ENCODE peak calls at places on chromosome 5, in ten cellular contexts. One of them, this sample, is unnamed.

GRCh38 chr5:58241383-58241782 is 218.5 kb downstream of the PLK2 start:
- DNase-seq in HFFc6: no peak
- DNase-seq in stimulated activated CD4-positive, alpha-beta T cell treated with anti-CD3 and anti-CD28 coated beads, Interleukin-1b, Interleukin-23, amount 100 ng/mL, for 1 hour: no peak
- DNase-seq in stimulated activated naive CD4-positive, alpha-beta T cell: no peak
- DNase-seq in B cell: no peak
- DNase-seq in AG09309: no peak
- DNase-seq in NCI-H2081: no peak
- DNase-seq in right atrium auricular region: no peak
- DNase-seq in GDM1: no peak
- DNase-seq in HCEC 1CT: peak
- DNase-seq in this sample: no peak

GRCh38 chr5:114473541-114473940 is 111.7 kb downstream of the KCNN2 start:
- DNase-seq in HFFc6: no peak
- DNase-seq in stimulated activated CD4-positive, alpha-beta T cell treated with anti-CD3 and anti-CD28 coated beads, Interleukin-1b, Interleukin-23, amount 100 ng/mL, for 1 hour: no peak
- DNase-seq in stimulated activated naive CD4-positive, alpha-beta T cell: no peak
- DNase-seq in B cell: no peak
- DNase-seq in AG09309: no peak
- DNase-seq in NCI-H2081: peak
- DNase-seq in right atrium auricular region: no peak
- DNase-seq in GDM1: no peak
- DNase-seq in HCEC 1CT: no peak
- DNase-seq in this sample: no peak

GRCh38 chr5:36153727-36154126 is 1.8 kb downstream of the SKP2 start:
- DNase-seq in HFFc6: no peak
- DNase-seq in stimulated activated CD4-positive, alpha-beta T cell treated with anti-CD3 and anti-CD28 coated beads, Interleukin-1b, Interleukin-23, amount 100 ng/mL, for 1 hour: no peak
- DNase-seq in stimulated activated naive CD4-positive, alpha-beta T cell: no peak
- DNase-seq in B cell: no peak
- DNase-seq in AG09309: no peak
- DNase-seq in NCI-H2081: no peak
- DNase-seq in right atrium auricular region: no peak
- DNase-seq in GDM1: no peak
- DNase-seq in HCEC 1CT: no peak
- DNase-seq in this sample: no peak

GRCh38 chr5:30752015-30752414 is 441.5 kb upstream of the CDH6 start:
- DNase-seq in HFFc6: no peak
- DNase-seq in stimulated activated CD4-positive, alpha-beta T cell treated with anti-CD3 and anti-CD28 coated beads, Interleukin-1b, Interleukin-23, amount 100 ng/mL, for 1 hour: no peak
- DNase-seq in stimulated activated naive CD4-positive, alpha-beta T cell: no peak
- DNase-seq in B cell: no peak
- DNase-seq in AG09309: no peak
- DNase-seq in NCI-H2081: no peak
- DNase-seq in right atrium auricular region: no peak
- DNase-seq in GDM1: no peak
- DNase-seq in HCEC 1CT: no peak
- DNase-seq in this sample: no peak

GRCh38 chr5:1392801-1393565 is 48.1 kb upstream of the CLPTM1L start:
- DNase-seq in HFFc6: no peak
- DNase-seq in stimulated activated CD4-positive, alpha-beta T cell treated with anti-CD3 and anti-CD28 coated beads, Interleukin-1b, Interleukin-23, amount 100 ng/mL, for 1 hour: no peak
- DNase-seq in stimulated activated naive CD4-positive, alpha-beta T cell: no peak
- DNase-seq in B cell: no peak
- DNase-seq in AG09309: no peak
- DNase-seq in NCI-H2081: no peak
- DNase-seq in right atrium auricular region: no peak
- DNase-seq in GDM1: no peak
- DNase-seq in HCEC 1CT: no peak
- DNase-seq in this sample: no peak

GRCh38 chr5:126368239-126368812 is 54.9 kb upstream of the GRAMD2B start:
- DNase-seq in HFFc6: no peak
- DNase-seq in stimulated activated CD4-positive, alpha-beta T cell treated with anti-CD3 and anti-CD28 coated beads, Interleukin-1b, Interleukin-23, amount 100 ng/mL, for 1 hour: no peak
- DNase-seq in stimulated activated naive CD4-positive, alpha-beta T cell: no peak
- DNase-seq in B cell: no peak
- DNase-seq in AG09309: no peak
- DNase-seq in NCI-H2081: peak
- DNase-seq in right atrium auricular region: no peak
- DNase-seq in GDM1: no peak
- DNase-seq in HCEC 1CT: peak
- DNase-seq in this sample: no peak

GRCh38 chr5:177403194-177403825 is 2.8 kb upstream of the PFN3 start:
- DNase-seq in HFFc6: no peak
- DNase-seq in stimulated activated CD4-positive, alpha-beta T cell treated with anti-CD3 and anti-CD28 coated beads, Interleukin-1b, Interleukin-23, amount 100 ng/mL, for 1 hour: no peak
- DNase-seq in stimulated activated naive CD4-positive, alpha-beta T cell: peak
- DNase-seq in B cell: peak
- DNase-seq in AG09309: no peak
- DNase-seq in NCI-H2081: peak
- DNase-seq in right atrium auricular region: no peak
- DNase-seq in GDM1: no peak
- DNase-seq in HCEC 1CT: no peak
- DNase-seq in this sample: no peak

GRCh38 chr5:115842089-115842881 is 550 bp downstream of the AP3S1 start:
- DNase-seq in HFFc6: peak
- DNase-seq in stimulated activated CD4-positive, alpha-beta T cell treated with anti-CD3 and anti-CD28 coated beads, Interleukin-1b, Interleukin-23, amount 100 ng/mL, for 1 hour: no peak
- DNase-seq in stimulated activated naive CD4-positive, alpha-beta T cell: no peak
- DNase-seq in B cell: no peak
- DNase-seq in AG09309: no peak
- DNase-seq in NCI-H2081: peak
- DNase-seq in right atrium auricular region: no peak
- DNase-seq in GDM1: peak
- DNase-seq in HCEC 1CT: peak
- DNase-seq in this sample: peak

GRCh38 chr5:139388198-139388821 is 1.4 kb downstream of the MZB1 start:
- DNase-seq in HFFc6: no peak
- DNase-seq in stimulated activated CD4-positive, alpha-beta T cell treated with anti-CD3 and anti-CD28 coated beads, Interleukin-1b, Interleukin-23, amount 100 ng/mL, for 1 hour: no peak
- DNase-seq in stimulated activated naive CD4-positive, alpha-beta T cell: no peak
- DNase-seq in B cell: peak
- DNase-seq in AG09309: no peak
- DNase-seq in NCI-H2081: no peak
- DNase-seq in right atrium auricular region: no peak
- DNase-seq in GDM1: peak
- DNase-seq in HCEC 1CT: no peak
- DNase-seq in this sample: peak

GRCh38 chr5:115551415-115551814 is 6.8 kb upstream of the FEM1C start:
- DNase-seq in HFFc6: no peak
- DNase-seq in stimulated activated CD4-positive, alpha-beta T cell treated with anti-CD3 and anti-CD28 coated beads, Interleukin-1b, Interleukin-23, amount 100 ng/mL, for 1 hour: no peak
- DNase-seq in stimulated activated naive CD4-positive, alpha-beta T cell: no peak
- DNase-seq in B cell: no peak
- DNase-seq in AG09309: no peak
- DNase-seq in NCI-H2081: no peak
- DNase-seq in right atrium auricular region: no peak
- DNase-seq in GDM1: no peak
- DNase-seq in HCEC 1CT: peak
- DNase-seq in this sample: peak

GRCh38 chr5:79986260-79986659 is 4.8 kb downstream of the MTX3 start:
- DNase-seq in HFFc6: no peak
- DNase-seq in stimulated activated CD4-positive, alpha-beta T cell treated with anti-CD3 and anti-CD28 coated beads, Interleukin-1b, Interleukin-23, amount 100 ng/mL, for 1 hour: no peak
- DNase-seq in stimulated activated naive CD4-positive, alpha-beta T cell: no peak
- DNase-seq in B cell: no peak
- DNase-seq in AG09309: no peak
- DNase-seq in NCI-H2081: no peak
- DNase-seq in right atrium auricular region: no peak
- DNase-seq in GDM1: no peak
- DNase-seq in HCEC 1CT: no peak
- DNase-seq in this sample: no peak

GRCh38 chr5:140295414-140295813 is 7.5 kb downstream of the PFDN1 start:
- DNase-seq in HFFc6: peak
- DNase-seq in stimulated activated CD4-positive, alpha-beta T cell treated with anti-CD3 and anti-CD28 coated beads, Interleukin-1b, Interleukin-23, amount 100 ng/mL, for 1 hour: no peak
- DNase-seq in stimulated activated naive CD4-positive, alpha-beta T cell: no peak
- DNase-seq in B cell: peak
- DNase-seq in AG09309: peak
- DNase-seq in NCI-H2081: no peak
- DNase-seq in right atrium auricular region: peak
- DNase-seq in GDM1: no peak
- DNase-seq in HCEC 1CT: peak
- DNase-seq in this sample: peak

GRCh38 chr5:1640276-1640898 is 116.6 kb upstream of the LPCAT1 start:
- DNase-seq in HFFc6: no peak
- DNase-seq in stimulated activated CD4-positive, alpha-beta T cell treated with anti-CD3 and anti-CD28 coated beads, Interleukin-1b, Interleukin-23, amount 100 ng/mL, for 1 hour: no peak
- DNase-seq in stimulated activated naive CD4-positive, alpha-beta T cell: no peak
- DNase-seq in B cell: no peak
- DNase-seq in AG09309: no peak
- DNase-seq in NCI-H2081: no peak
- DNase-seq in right atrium auricular region: no peak
- DNase-seq in GDM1: no peak
- DNase-seq in HCEC 1CT: no peak
- DNase-seq in this sample: no peak